ENCODE peak calls at places on chromosomes 4 and X, in seven cellular contexts. U is stimulated activated CD4-positive, alpha-beta T cell treated with anti-CD3 and anti-CD28 coated beads, Interleukin-15, amount 100 ng/mL, for 1 hour; P is NCI-H1092 treated with DMSO at 0.1 percent for 48 hours; W is GM23338; J is AG20443; G is kidney epithelial cell; T is WTC11. V is an unnamed sample.

GRCh38 chr4:174672276-174672675 is 150.0 kb upstream of the HPGD start:
- DNase-seq in G (no peak), U (no peak), W (no peak), T (no peak), J (peak; percentile 27), P (no peak), V (no peak)

GRCh38 chr4:122900314-122900713 is 22.1 kb downstream of the NUDT6 start:
- DNase-seq in P (no peak), U (no peak), T (no peak), J (no peak), W (no peak), G (no peak), V (no peak)

GRCh38 chr4:122977103-122977502 is 54.7 kb upstream of the NUDT6 start:
- DNase-seq in G (no peak), J (no peak), U (no peak), T (no peak), W (no peak), P (no peak), V (no peak)

GRCh38 chr4:4200624-4201023 is 26.1 kb downstream of the OTOP1 start:
- DNase-seq in G (no peak), U (no peak), J (no peak), T (no peak), P (no peak), W (no peak), V (no peak)

GRCh38 chr4:53688186-53688790 is 97.0 kb upstream of the LNX1 start:
- DNase-seq in G (peak; percentile 84), J (peak; percentile 94), P (no peak), W (no peak), U (no peak), T (no peak), V (peak; percentile 73)

GRCh38 chr4:17762705-17763104 is 18.7 kb downstream of the FAM184B start:
- DNase-seq in G (no peak), J (peak; percentile 18), U (no peak), P (no peak), W (peak; percentile 20), T (no peak), V (peak; percentile 21)

GRCh38 chrX:39519566-39520301 is 578.0 kb downstream of the BCOR start:
- DNase-seq in U (no peak), W (no peak), G (no peak), J (no peak), T (no peak), P (peak; percentile 97), V (no peak)

GRCh38 chr4:179225594-179225993 is 1783.4 kb upstream of the AGA start:
- DNase-seq in J (no peak), W (no peak), U (no peak), T (no peak), G (no peak), P (no peak), V (no peak)

GRCh38 chrX:52082578-52082977 is 13.6 kb upstream of the MAGED4B start:
- DNase-seq in U (no peak), P (no peak), G (no peak), W (no peak), J (no peak), T (no peak), V (no peak)

GRCh38 chr4:3174371-3175338 is 74.3 kb upstream of the MSANTD1 start:
- DNase-seq in U (no peak), W (no peak), P (peak; percentile 43), G (no peak), J (no peak), T (no peak), V (no peak)

GRCh38 chr4:48068182-48068581 is 51.6 kb downstream of the NIPAL1 start:
- DNase-seq in U (no peak), J (no peak), P (no peak), G (no peak), W (no peak), T (no peak), V (no peak)

GRCh38 chrX:86946569-86946968 is 571.0 kb upstream of the KLHL4 start:
- DNase-seq in T (peak; percentile 17), J (no peak), U (no peak), G (no peak), P (peak; percentile 0), W (peak; percentile 58), V (peak; percentile 7)

GRCh38 chr4:79272761-79273160 is 53.1 kb downstream of the NAA11 start:
- DNase-seq in T (no peak), U (no peak), P (no peak), G (no peak), W (no peak), J (no peak), V (no peak)

GRCh38 chr4:139552506-139552905 is 3.5 kb downstream of the SETD7 start:
- DNase-seq in W (no peak), J (peak; percentile 58), U (no peak), T (no peak), P (no peak), G (no peak), V (peak; percentile 15)

GRCh38 chr4:89334311-89334710 is 26.7 kb upstream of the GPRIN3 start:
- DNase-seq in U (no peak), W (no peak), J (no peak), P (no peak), T (no peak), G (no peak), V (no peak)

GRCh38 chr4:55733874-55734437 is 85.6 kb upstream of the EXOC1L start:
- DNase-seq in U (no peak), W (no peak), P (no peak), G (peak; percentile 42), J (peak; percentile 29), T (no peak), V (peak; percentile 8)

GRCh38 chr4:23929248-23929647 is 39.4 kb upstream of the PPARGC1A start:
- DNase-seq in W (no peak), J (no peak), T (no peak), P (no peak), G (no peak), U (no peak), V (no peak)

GRCh38 chr4:142265536-142265935 is 580.6 kb downstream of the INPP4B start:
- DNase-seq in G (no peak), P (no peak), W (no peak), U (no peak), J (peak; percentile 22), T (no peak), V (no peak)

GRCh38 chrX:103773445-103773844 is 3.2 kb upstream of the PLP1 start:
- DNase-seq in T (no peak), W (no peak), G (no peak), P (no peak), U (no peak), J (no peak), V (no peak)

GRCh38 chr4:152983774-152984411 is 47.8 kb downstream of the FHDC1 start:
- DNase-seq in J (peak; percentile 78), U (no peak), T (no peak), W (no peak), G (peak; percentile 67), P (no peak), V (peak; percentile 97)

GRCh38 chr4:156291317-156291716 is 337.7 kb upstream of the CTSO start:
- DNase-seq in W (no peak), J (peak; percentile 20), U (no peak), P (no peak), T (no peak), G (no peak), V (peak; percentile 36)

GRCh38 chr4:25032126-25032525 is 1.4 kb upstream of the LGI2 start:
- DNase-seq in T (no peak), G (no peak), U (no peak), J (peak; percentile 39), P (no peak), W (no peak), V (no peak)

GRCh38 chr4:152965614-152966013 is 29.5 kb downstream of the FHDC1 start:
- DNase-seq in U (no peak), W (no peak), T (no peak), J (no peak), P (no peak), G (no peak), V (no peak)

GRCh38 chr4:122050836-122051235 is 99.0 kb upstream of the TRPC3 start:
- DNase-seq in W (no peak), J (no peak), U (no peak), T (no peak), P (no peak), G (peak; percentile 5), V (no peak)

GRCh38 chr4:174749091-174749490 is 80.0 kb downstream of the GLRA3 start:
- DNase-seq in J (no peak), T (no peak), U (no peak), W (no peak), P (no peak), G (no peak), V (peak; percentile 33)

GRCh38 chr4:11228575-11228974 is 200.1 kb downstream of the HS3ST1 start:
- DNase-seq in U (no peak), G (no peak), T (no peak), P (peak; percentile 57), J (no peak), W (no peak), V (no peak)